ENCODE peak calls at places on chromosomes 2 and 18, in four cellular contexts. P, Z, S and X are unnamed samples.

GRCh38 chr18:46624127-46624526 is 32.9 kb downstream of the LOXHD1 start:
- DNase-seq in P (no peak), Z (no peak), S (peak), X (peak)

GRCh38 chr18:49207373-49207772 is 253.1 kb downstream of the DYM start:
- DNase-seq in P (no peak), Z (no peak), S (no peak), X (no peak)

GRCh38 chr2:3770724-3771415 is 67.5 kb downstream of the DCDC2C start:
- DNase-seq in P (no peak), Z (no peak), S (no peak), X (no peak)

GRCh38 chr2:37085731-37086147 is 1.4 kb downstream of the GPATCH11 start:
- DNase-seq in P (no peak), Z (no peak), S (no peak), X (no peak)

GRCh38 chr2:96116879-96117533 is 635 bp upstream of the ADRA2B start:
- DNase-seq in P (peak), Z (peak), S (peak), X (no peak)

GRCh38 chr18:7872569-7872968 is 305.5 kb downstream of the PTPRM start:
- DNase-seq in P (peak), Z (no peak), S (no peak), X (no peak)

GRCh38 chr2:239382384-239382880 is 18.4 kb downstream of the HDAC4 start:
- DNase-seq in P (no peak), Z (no peak), S (no peak), X (no peak)

GRCh38 chr18:25661836-25662235 is 309.9 kb upstream of the ZNF521 start:
- DNase-seq in P (no peak), Z (no peak), S (no peak), X (no peak)

GRCh38 chr2:120111193-120111592 is 98.3 kb downstream of the EPB41L5 start:
- DNase-seq in P (no peak), Z (no peak), S (no peak), X (no peak)

GRCh38 chr2:38406597-38407110 is 29.6 kb upstream of the ATL2 start:
- DNase-seq in P (peak), Z (peak), S (no peak), X (no peak)